ENCODE peak calls at places on chromosomes 6 and 20, in six cellular contexts. X, M, K, Z, H and T are unnamed samples. For H3K9me3, the result is how much of the 10 kb centered on the place peaks cover.

GRCh38 chr6:150929403-150929802 is 63.9 kb downstream of the MTHFD1L start:
- DNase-seq in H (peak), K (no peak), X (no peak), M (no peak), Z (no peak), T (no peak)

GRCh38 chr6:44102527-44102926 is 24.7 kb downstream of the MRPL14 start:
- DNase-seq in X (no peak), M (no peak), Z (peak), K (no peak), H (no peak), T (no peak)

GRCh38 chr6:145842693-145843546 is 28.3 kb upstream of the FBXO30 start:
- DNase-seq in M (no peak), X (peak), Z (no peak), H (no peak), K (no peak), T (no peak)

GRCh38 chr6:139881728-139882211 is 507.3 kb upstream of the CITED2 start:
- DNase-seq in X (peak), K (no peak), M (no peak), Z (peak), H (no peak), T (peak)

GRCh38 chr6:11413728-11414127 is 123.8 kb upstream of the TMEM170B start:
- DNase-seq in K (no peak), X (peak), M (no peak), Z (no peak), H (no peak), T (no peak)

GRCh38 chr20:59783020-59784010 is 150.1 kb downstream of the SYCP2 start:
- DNase-seq in M (no peak), H (peak), K (peak), X (peak), Z (peak), T (peak)

GRCh38 chr20:39070484-39071231 is 108.5 kb downstream of the DHX35 start:
- DNase-seq in Z (no peak), M (no peak), K (no peak), H (no peak), X (peak), T (peak)

GRCh38 chr6:140303218-140303949 is 928.9 kb upstream of the CITED2 start:
- DNase-seq in M (no peak), X (no peak), K (no peak), H (no peak), Z (no peak), T (no peak)

GRCh38 chr6:151286192-151286591 is 46.4 kb downstream of the AKAP12 start:
- DNase-seq in M (no peak), X (no peak), Z (no peak), H (no peak), K (no peak), T (no peak)

GRCh38 chr6:77487808-77488425 is 24.6 kb upstream of the HTR1B start:
- DNase-seq in Z (no peak), X (no peak), M (no peak), K (no peak), H (no peak), T (no peak)

GRCh38 chr20:5033566-5033965 is 32.3 kb upstream of the SLC23A2 start:
- DNase-seq in H (no peak), M (no peak), X (peak), K (no peak), Z (no peak), T (no peak)

GRCh38 chr20:59469266-59470252 is 134.8 kb upstream of the PHACTR3 start:
- DNase-seq in H (no peak), K (no peak), Z (peak), M (no peak), X (no peak), T (no peak)

GRCh38 chr6:2351807-2352431 is 106.5 kb upstream of the GMDS start:
- DNase-seq in H (no peak), Z (no peak), M (no peak), K (no peak), X (peak), T (no peak)

GRCh38 chr20:3744806-3745685 is 12.6 kb downstream of the HSPA12B start:
- DNase-seq in X (peak), M (peak), Z (peak), H (peak), K (peak), T (peak)

GRCh38 chr6:139308284-139308916 is 16.6 kb upstream of the TXLNB start:
- DNase-seq in M (no peak), X (no peak), K (no peak), H (no peak), Z (no peak), T (no peak)

GRCh38 chr6:93318127-93318526 is 101.2 kb downstream of the EPHA7 start:
- DNase-seq in H (no peak), X (no peak), M (no peak), K (no peak), Z (no peak), T (no peak)

GRCh38 chr6:93571341-93571740 is 152.0 kb upstream of the EPHA7 start:
- DNase-seq in M (no peak), K (no peak), H (no peak), Z (no peak), X (no peak), T (no peak)

GRCh38 chr20:4060054-4060795 is 44.9 kb upstream of the RNF24 start:
- DNase-seq in H (no peak), Z (no peak), K (peak), M (peak), X (no peak), T (no peak)

GRCh38 chr20:33578510-33578909 is 83.6 kb upstream of the C20orf144 start:
- DNase-seq in M (no peak), K (no peak), X (peak), H (no peak), Z (no peak), T (no peak)

GRCh38 chr6:56490994-56491393 is 151.7 kb downstream of the DST start:
- DNase-seq in X (peak), H (no peak), Z (no peak), K (no peak), M (no peak), T (no peak)

GRCh38 chr6:168332020-168332419 is 12.4 kb upstream of the DACT2 start:
- DNase-seq in Z (peak), X (no peak), H (no peak), M (no peak), K (no peak), T (no peak)

GRCh38 chr20:47509104-47509661 is 7.5 kb downstream of the NCOA3 start:
- DNase-seq in M (no peak), X (no peak), H (no peak), Z (no peak), K (no peak), T (no peak)

GRCh38 chr20:642398-643174 is 10.4 kb downstream of the SRXN1 start:
- DNase-seq in X (no peak), M (no peak), H (peak), Z (peak), K (peak), T (peak)

GRCh38 chr6:100810015-100810414 is 71.1 kb downstream of the ASCC3 start:
- DNase-seq in M (no peak), Z (no peak), X (no peak), H (no peak), K (no peak), T (no peak)

GRCh38 chr6:25883991-25884390 is 9.9 kb upstream of the SLC17A3 start:
- DNase-seq in H (no peak), Z (no peak), K (no peak), M (no peak), X (peak), T (peak)

GRCh38 chr6:167678102-167679101 is 148.3 kb upstream of the AFDN start:
- DNase-seq in M (no peak), X (peak), H (peak), K (peak), Z (peak), T (no peak)

GRCh38 chr6:117501722-117502121 is 19.2 kb downstream of the DCBLD1 start:
- DNase-seq in H (no peak), K (no peak), X (no peak), Z (no peak), M (no peak), T (no peak)

GRCh38 chr6:138278326-138278725 is 60.0 kb upstream of the PBOV1 start:
- DNase-seq in X (peak), K (no peak), M (no peak), H (no peak), Z (peak), T (peak)

GRCh38 chr6:29462022-29462421 is 5.1 kb downstream of the OR2H1 start:
- DNase-seq in K (no peak), M (no peak), H (no peak), X (no peak), Z (no peak), T (no peak)

GRCh38 chr20:62254021-62254724 is 15.9 kb downstream of the OSBPL2 start:
- DNase-seq in X (no peak), M (no peak), H (no peak), K (no peak), Z (peak), T (no peak)

GRCh38 chr6:133083248-133083967 is 157.7 kb upstream of the EYA4 start:
- DNase-seq in Z (no peak), K (no peak), M (no peak), X (no peak), H (no peak), T (no peak)

GRCh38 chr20:59084041-59084841 is 41.7 kb upstream of the PRELID3B start:
- DNase-seq in K (peak), H (no peak), X (no peak), Z (no peak), M (no peak), T (no peak)

GRCh38 chr20:1327827-1328679 is 886 bp downstream of the SDCBP2 start:
- DNase-seq in Z (no peak), K (no peak), H (no peak), M (no peak), X (no peak), T (no peak)

GRCh38 chr20:14966203-14966602 is 628.8 kb upstream of the FLRT3 start:
- DNase-seq in Z (no peak), X (no peak), K (no peak), H (no peak), M (no peak), T (no peak)

GRCh38 chr20:21665687-21666446 is 39.6 kb upstream of the PAX1 start:
- DNase-seq in M (no peak), H (no peak), Z (no peak), K (no peak), X (no peak), T (no peak)

GRCh38 chr6:150056156-150056555 is 12.8 kb downstream of the ULBP3 start:
- DNase-seq in K (no peak), Z (no peak), M (no peak), X (no peak), H (no peak), T (no peak)

GRCh38 chr6:24949020-24949569 is 13.3 kb upstream of the RIPOR2 start:
- DNase-seq in X (no peak), M (no peak), K (no peak), H (no peak), Z (no peak), T (no peak)

GRCh38 chr6:10528170-10528981 is 7.2 kb downstream of the GCNT2 start:
- DNase-seq in H (no peak), X (peak), Z (no peak), K (no peak), M (no peak), T (no peak)

GRCh38 chr20:12660918-12661317 is 347.9 kb upstream of the SPTLC3 start:
- DNase-seq in K (no peak), X (no peak), M (no peak), H (no peak), Z (peak), T (no peak)
- TF ChIP-seq CTCF in K (no peak), X (no peak), M (no peak), H (no peak), Z (peak), T (no peak)

GRCh38 chr20:52614036-52614863 is 357.9 kb upstream of the TSHZ2 start:
- DNase-seq in M (no peak), K (no peak), X (no peak), H (no peak), Z (no peak), T (no peak)

DNA sequence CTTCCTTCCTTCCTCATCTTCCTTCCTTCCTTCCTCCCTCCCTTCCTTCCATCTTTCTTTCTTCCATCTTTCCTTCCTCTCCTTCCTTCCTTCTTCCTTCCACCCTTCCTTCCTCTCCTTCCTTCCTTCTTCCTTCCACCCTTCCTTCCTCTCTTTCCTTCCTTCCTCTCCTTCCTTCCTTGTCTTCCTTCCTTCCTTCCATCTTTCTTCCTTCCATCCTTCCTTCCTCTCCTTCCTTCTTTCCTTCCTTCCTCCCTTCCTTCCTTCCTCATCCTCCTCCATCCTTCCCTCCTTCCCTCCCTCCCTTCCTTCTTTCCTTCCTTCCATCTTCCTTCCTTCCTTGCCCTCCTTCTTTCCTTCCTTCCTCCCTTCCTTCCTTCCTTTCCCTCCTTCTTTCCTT is 361.4 kb upstream of the TSHZ2 start:
- DNase-seq in X (no peak), K (no peak), H (no peak), Z (no peak), M (no peak), T (no peak)
- H3K9me3 ChIP-seq in X (under half), K (under half), H (under half), Z (under half), M (under half), T (under half)

GRCh38 chr20:17934141-17934862 is 34.3 kb downstream of the SNX5 start:
- DNase-seq in M (no peak), Z (peak), H (peak), X (peak), K (no peak), T (no peak)
- H3K27ac ChIP-seq in M (no peak), Z (peak), H (no peak), X (no peak), K (no peak), T (no peak)

DNA sequence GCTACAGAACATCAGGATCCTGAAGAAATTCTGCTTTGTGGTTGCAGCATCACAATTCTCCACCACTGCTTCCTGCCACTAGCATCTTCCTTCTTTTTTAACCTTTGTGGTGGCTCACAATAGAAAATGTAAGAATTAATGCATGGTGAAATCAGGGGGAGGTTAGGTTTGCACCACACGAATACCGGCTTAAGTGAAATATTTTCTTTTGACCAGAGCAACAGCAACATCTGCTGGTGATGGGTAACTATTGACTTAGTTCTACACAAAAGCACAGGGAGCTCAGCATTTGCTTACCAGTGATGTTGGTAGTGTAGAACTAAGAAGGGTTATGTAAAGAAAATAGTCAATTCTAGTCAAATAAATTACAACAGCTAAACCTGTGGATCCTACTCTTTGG is 280.5 kb downstream of the SYNE1 start:
- DNase-seq in K (no peak), Z (peak), H (no peak), M (no peak), X (peak), T (no peak)
- TF ChIP-seq CTCF in K (peak), Z (peak), H (no peak), M (no peak), X (peak), T (no peak)

GRCh38 chr20:36150847-36151539 is 3.5 kb upstream of the EPB41L1 start:
- DNase-seq in K (no peak), H (no peak), X (no peak), M (no peak), Z (no peak), T (peak)
- H3K9me3 ChIP-seq in K (under half), H (under half), X (under half), M (under half), Z (under half), T (under half)

GRCh38 chr6:159038914-159039884 is 5.6 kb downstream of the TAGAP start:
- DNase-seq in M (no peak), X (peak), K (no peak), H (no peak), Z (no peak), T (no peak)

GRCh38 chr6:159042003-159042823 is 2.6 kb downstream of the TAGAP start:
- DNase-seq in K (no peak), X (peak), H (peak), Z (peak), M (no peak), T (peak)

GRCh38 chr6:159041181-159041580 is 3.6 kb downstream of the TAGAP start:
- DNase-seq in M (no peak), Z (no peak), X (no peak), K (no peak), H (no peak), T (no peak)

GRCh38 chr6:159037746-159038290 is 7.0 kb downstream of the TAGAP start:
- DNase-seq in M (no peak), K (no peak), H (no peak), X (no peak), Z (no peak), T (no peak)

DNA sequence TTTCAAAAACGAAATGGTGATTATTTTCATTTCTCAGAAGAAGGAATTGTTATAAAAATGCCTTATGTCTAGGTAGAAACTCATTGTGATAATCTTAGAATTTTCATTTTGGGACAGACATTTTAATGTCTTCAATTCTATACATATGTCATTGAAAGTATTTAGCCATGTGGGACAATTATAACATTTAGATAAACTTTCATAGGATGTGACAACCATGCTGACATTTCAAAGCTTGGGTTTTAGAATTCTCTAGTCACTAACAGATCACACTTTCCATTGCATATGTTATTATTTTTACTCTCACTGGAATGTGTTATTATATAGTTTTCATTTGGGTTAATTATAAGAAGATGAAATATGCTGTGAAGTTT is 4.9 kb downstream of the TAGAP start:
- DNase-seq in H (no peak), M (no peak), K (no peak), Z (no peak), X (no peak), T (no peak)
- H3K27ac ChIP-seq in H (no peak), M (peak), K (no peak), Z (no peak), X (no peak), T (peak)

GRCh38 chr20:35883778-35884540 is 70.3 kb downstream of the SCAND1 start:
- DNase-seq in M (peak), H (peak), Z (peak), X (peak), K (peak), T (peak)

GRCh38 chr20:35883341-35883777 is 70.9 kb downstream of the SCAND1 start:
- DNase-seq in H (no peak), X (no peak), Z (no peak), K (no peak), M (no peak), T (no peak)

GRCh38 chr20:35886537-35886936 is 67.8 kb downstream of the SCAND1 start:
- DNase-seq in H (no peak), X (no peak), M (no peak), K (peak), Z (no peak), T (no peak)

GRCh38 chr20:35885212-35885611 is 69.1 kb downstream of the SCAND1 start:
- DNase-seq in M (no peak), X (no peak), H (no peak), Z (no peak), K (no peak), T (no peak)

DNA sequence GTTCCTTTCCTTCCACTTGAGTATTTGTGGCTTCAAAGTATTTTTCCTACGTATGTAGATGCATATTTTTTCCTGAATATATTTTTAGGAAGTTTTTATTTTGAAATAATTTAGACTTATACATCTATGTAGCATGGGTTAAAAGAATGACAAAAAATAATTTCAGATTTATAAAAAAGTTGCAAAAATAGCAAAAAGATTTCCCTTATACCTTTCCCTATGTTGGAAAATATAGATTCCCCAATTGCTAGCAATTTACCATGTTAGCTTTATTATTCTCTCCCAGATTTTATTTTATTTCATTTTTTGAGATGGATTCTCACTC is 69.8 kb downstream of the SCAND1 start:
- DNase-seq in H (no peak), Z (no peak), M (no peak), X (no peak), K (no peak), T (no peak)
- TF ChIP-seq CTCF in H (no peak), Z (no peak), M (no peak), X (no peak), K (no peak), T (peak)